ENCODE peak calls at places on chromosomes 11 and 22, in ten cellular contexts. One of them, this sample, is unnamed.

GRCh38 chr11:59822989-59823566 is 12.5 kb upstream of the MRPL16 start:
- DNase-seq in fibroblast of pulmonary artery: peak
- DNase-seq in HCT116: peak
- DNase-seq in heart left ventricle: no peak
- DNase-seq in kidney epithelial cell: peak
- DNase-seq in stomach: peak
- DNase-seq in uterus: no peak
- DNase-seq in BJ: no peak
- DNase-seq in keratinocyte: no peak
- DNase-seq in mucosa of descending colon: no peak
- DNase-seq in this sample: peak

GRCh38 chr11:64428685-64429084 is 69.7 kb downstream of the RPS6KA4 start:
- DNase-seq in stomach: no peak
- DNase-seq in HCT116: no peak
- DNase-seq in keratinocyte: no peak
- DNase-seq in mucosa of descending colon: no peak
- DNase-seq in BJ: no peak
- DNase-seq in uterus: no peak
- DNase-seq in kidney epithelial cell: no peak
- DNase-seq in fibroblast of pulmonary artery: no peak
- DNase-seq in heart left ventricle: no peak
- DNase-seq in this sample: no peak

GRCh38 chr22:39818050-39818449 is 75.5 kb downstream of the ENTHD1 start:
- DNase-seq in HCT116: no peak
- DNase-seq in kidney epithelial cell: no peak
- DNase-seq in fibroblast of pulmonary artery: no peak
- DNase-seq in BJ: no peak
- DNase-seq in keratinocyte: no peak
- DNase-seq in uterus: no peak
- DNase-seq in stomach: no peak
- DNase-seq in heart left ventricle: no peak
- DNase-seq in mucosa of descending colon: no peak
- DNase-seq in this sample: no peak

GRCh38 chr22:24518774-24519485 is 23.8 kb downstream of the UPB1 start:
- DNase-seq in BJ: no peak
- DNase-seq in mucosa of descending colon: no peak
- DNase-seq in stomach: no peak
- DNase-seq in keratinocyte: no peak
- DNase-seq in uterus: no peak
- DNase-seq in HCT116: no peak
- DNase-seq in heart left ventricle: no peak
- DNase-seq in fibroblast of pulmonary artery: no peak
- DNase-seq in kidney epithelial cell: no peak
- DNase-seq in this sample: no peak

GRCh38 chr22:23305922-23306374 is 125.6 kb downstream of the BCR start:
- DNase-seq in keratinocyte: no peak
- DNase-seq in BJ: no peak
- DNase-seq in stomach: peak
- DNase-seq in kidney epithelial cell: no peak
- DNase-seq in uterus: peak
- DNase-seq in fibroblast of pulmonary artery: peak
- DNase-seq in heart left ventricle: peak
- DNase-seq in HCT116: no peak
- DNase-seq in mucosa of descending colon: peak
- DNase-seq in this sample: peak

GRCh38 chr11:10588904-10589303 is 20.4 kb upstream of the LYVE1 start:
- DNase-seq in HCT116: no peak
- DNase-seq in BJ: no peak
- DNase-seq in stomach: no peak
- DNase-seq in mucosa of descending colon: no peak
- DNase-seq in heart left ventricle: no peak
- DNase-seq in fibroblast of pulmonary artery: no peak
- DNase-seq in uterus: no peak
- DNase-seq in keratinocyte: no peak
- DNase-seq in kidney epithelial cell: no peak
- DNase-seq in this sample: no peak

GRCh38 chr11:63939351-63939920 is 634 bp downstream of the NAA40 start:
- DNase-seq in HCT116: no peak
- DNase-seq in keratinocyte: no peak
- DNase-seq in uterus: no peak
- DNase-seq in heart left ventricle: no peak
- DNase-seq in fibroblast of pulmonary artery: peak
- DNase-seq in BJ: no peak
- DNase-seq in stomach: no peak
- DNase-seq in mucosa of descending colon: no peak
- DNase-seq in kidney epithelial cell: no peak
- DNase-seq in this sample: no peak

GRCh38 chr11:78690588-78690987 is 115.9 kb upstream of the NARS2 start:
- DNase-seq in heart left ventricle: no peak
- DNase-seq in HCT116: no peak
- DNase-seq in fibroblast of pulmonary artery: no peak
- DNase-seq in BJ: no peak
- DNase-seq in mucosa of descending colon: no peak
- DNase-seq in kidney epithelial cell: peak
- DNase-seq in stomach: no peak
- DNase-seq in keratinocyte: no peak
- DNase-seq in uterus: no peak
- DNase-seq in this sample: no peak

GRCh38 chr22:36833073-36833472 is 16.2 kb upstream of the PVALB start:
- DNase-seq in uterus: no peak
- DNase-seq in BJ: no peak
- DNase-seq in HCT116: no peak
- DNase-seq in kidney epithelial cell: no peak
- DNase-seq in stomach: no peak
- DNase-seq in mucosa of descending colon: no peak
- DNase-seq in fibroblast of pulmonary artery: no peak
- DNase-seq in heart left ventricle: no peak
- DNase-seq in keratinocyte: no peak
- DNase-seq in this sample: no peak

GRCh38 chr11:4076774-4077173 is 17.8 kb upstream of the RRM1 start:
- DNase-seq in keratinocyte: no peak
- DNase-seq in heart left ventricle: no peak
- DNase-seq in uterus: no peak
- DNase-seq in stomach: no peak
- DNase-seq in mucosa of descending colon: no peak
- DNase-seq in kidney epithelial cell: no peak
- DNase-seq in HCT116: no peak
- DNase-seq in fibroblast of pulmonary artery: no peak
- DNase-seq in BJ: no peak
- DNase-seq in this sample: no peak

GRCh38 chr11:108565653-108566052 is 27.9 kb downstream of the EXPH5 start:
- DNase-seq in kidney epithelial cell: no peak
- DNase-seq in keratinocyte: no peak
- DNase-seq in uterus: no peak
- DNase-seq in fibroblast of pulmonary artery: no peak
- DNase-seq in BJ: no peak
- DNase-seq in heart left ventricle: no peak
- DNase-seq in mucosa of descending colon: no peak
- DNase-seq in stomach: peak
- DNase-seq in HCT116: no peak
- DNase-seq in this sample: no peak

GRCh38 chr11:35859311-35859710 is 84.6 kb upstream of the LDLRAD3 start:
- DNase-seq in uterus: no peak
- DNase-seq in fibroblast of pulmonary artery: peak
- DNase-seq in heart left ventricle: no peak
- DNase-seq in stomach: no peak
- DNase-seq in BJ: no peak
- DNase-seq in keratinocyte: no peak
- DNase-seq in HCT116: no peak
- DNase-seq in mucosa of descending colon: no peak
- DNase-seq in kidney epithelial cell: no peak
- DNase-seq in this sample: no peak

GRCh38 chr11:14253437-14253836 is 105.5 kb downstream of the RRAS2 start:
- DNase-seq in kidney epithelial cell: no peak
- DNase-seq in HCT116: no peak
- DNase-seq in BJ: no peak
- DNase-seq in heart left ventricle: no peak
- DNase-seq in uterus: no peak
- DNase-seq in stomach: no peak
- DNase-seq in fibroblast of pulmonary artery: no peak
- DNase-seq in keratinocyte: no peak
- DNase-seq in mucosa of descending colon: no peak
- DNase-seq in this sample: no peak

DNA sequence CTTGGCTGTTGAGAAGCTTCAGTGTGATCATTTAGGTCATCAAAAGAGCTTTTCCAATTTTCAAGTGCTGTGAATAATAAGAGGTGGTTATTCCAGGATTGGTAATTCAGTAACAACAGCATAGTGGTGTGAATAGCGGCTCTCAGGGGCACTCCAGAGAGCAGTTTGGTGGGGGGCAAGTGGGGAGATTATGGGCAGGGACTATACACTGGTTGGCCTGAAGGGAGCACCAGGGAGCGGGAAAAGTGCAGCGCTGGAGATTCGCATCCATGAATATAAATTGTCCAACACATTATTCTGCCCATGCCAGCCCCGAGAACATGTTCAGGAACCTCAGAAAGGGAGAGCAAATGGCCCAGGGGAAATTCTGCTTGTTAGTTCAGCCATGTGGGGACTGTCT is 37.9 kb downstream of the OR6Q1 start:
- DNase-seq in heart left ventricle: no peak
- DNase-seq in fibroblast of pulmonary artery: no peak
- DNase-seq in uterus: no peak
- DNase-seq in BJ: no peak
- DNase-seq in keratinocyte: no peak
- DNase-seq in HCT116: no peak
- DNase-seq in stomach: no peak
- DNase-seq in kidney epithelial cell: no peak
- DNase-seq in mucosa of descending colon: no peak
- DNase-seq in this sample: no peak
- TF ChIP-seq CTCF in heart left ventricle: no peak
- TF ChIP-seq CTCF in fibroblast of pulmonary artery: peak
- TF ChIP-seq CTCF in uterus: no peak
- TF ChIP-seq CTCF in BJ: no peak
- TF ChIP-seq CTCF in keratinocyte: no peak
- TF ChIP-seq CTCF in HCT116: peak
- TF ChIP-seq CTCF in stomach: no peak
- TF ChIP-seq CTCF in kidney epithelial cell: no peak
- TF ChIP-seq CTCF in mucosa of descending colon: no peak
- TF ChIP-seq CTCF in this sample: peak

GRCh38 chr11:84922836-84923235 is 704.3 kb downstream of the DLG2 start:
- DNase-seq in mucosa of descending colon: no peak
- DNase-seq in uterus: no peak
- DNase-seq in kidney epithelial cell: no peak
- DNase-seq in BJ: no peak
- DNase-seq in keratinocyte: no peak
- DNase-seq in stomach: no peak
- DNase-seq in fibroblast of pulmonary artery: no peak
- DNase-seq in HCT116: no peak
- DNase-seq in heart left ventricle: peak
- DNase-seq in this sample: no peak
- H3K4me3 ChIP-seq in mucosa of descending colon: no peak
- H3K4me3 ChIP-seq in uterus: peak
- H3K4me3 ChIP-seq in kidney epithelial cell: peak
- H3K4me3 ChIP-seq in BJ: no peak
- H3K4me3 ChIP-seq in keratinocyte: no peak
- H3K4me3 ChIP-seq in stomach: no peak
- H3K4me3 ChIP-seq in fibroblast of pulmonary artery: no peak
- H3K4me3 ChIP-seq in HCT116: no peak
- H3K4me3 ChIP-seq in heart left ventricle: peak
- H3K4me3 ChIP-seq in this sample: peak

GRCh38 chr22:46993626-46994025 is 231.2 kb downstream of the TBC1D22A start:
- DNase-seq in uterus: no peak
- DNase-seq in HCT116: no peak
- DNase-seq in BJ: no peak
- DNase-seq in heart left ventricle: no peak
- DNase-seq in keratinocyte: no peak
- DNase-seq in fibroblast of pulmonary artery: no peak
- DNase-seq in kidney epithelial cell: no peak
- DNase-seq in mucosa of descending colon: no peak
- DNase-seq in stomach: peak
- DNase-seq in this sample: no peak

GRCh38 chr22:46990937-46991520 is 228.6 kb downstream of the TBC1D22A start:
- DNase-seq in stomach: no peak
- DNase-seq in HCT116: no peak
- DNase-seq in keratinocyte: no peak
- DNase-seq in mucosa of descending colon: no peak
- DNase-seq in heart left ventricle: no peak
- DNase-seq in BJ: no peak
- DNase-seq in fibroblast of pulmonary artery: no peak
- DNase-seq in kidney epithelial cell: no peak
- DNase-seq in uterus: no peak
- DNase-seq in this sample: no peak

GRCh38 chr22:46991666-46992065 is 229.2 kb downstream of the TBC1D22A start:
- DNase-seq in HCT116: no peak
- DNase-seq in uterus: no peak
- DNase-seq in stomach: no peak
- DNase-seq in heart left ventricle: no peak
- DNase-seq in kidney epithelial cell: no peak
- DNase-seq in mucosa of descending colon: no peak
- DNase-seq in BJ: no peak
- DNase-seq in fibroblast of pulmonary artery: no peak
- DNase-seq in keratinocyte: no peak
- DNase-seq in this sample: no peak

GRCh38 chr22:46994265-46994664 is 231.8 kb downstream of the TBC1D22A start:
- DNase-seq in fibroblast of pulmonary artery: no peak
- DNase-seq in keratinocyte: no peak
- DNase-seq in kidney epithelial cell: no peak
- DNase-seq in BJ: no peak
- DNase-seq in heart left ventricle: no peak
- DNase-seq in HCT116: no peak
- DNase-seq in mucosa of descending colon: no peak
- DNase-seq in uterus: no peak
- DNase-seq in stomach: peak
- DNase-seq in this sample: no peak

DNA sequence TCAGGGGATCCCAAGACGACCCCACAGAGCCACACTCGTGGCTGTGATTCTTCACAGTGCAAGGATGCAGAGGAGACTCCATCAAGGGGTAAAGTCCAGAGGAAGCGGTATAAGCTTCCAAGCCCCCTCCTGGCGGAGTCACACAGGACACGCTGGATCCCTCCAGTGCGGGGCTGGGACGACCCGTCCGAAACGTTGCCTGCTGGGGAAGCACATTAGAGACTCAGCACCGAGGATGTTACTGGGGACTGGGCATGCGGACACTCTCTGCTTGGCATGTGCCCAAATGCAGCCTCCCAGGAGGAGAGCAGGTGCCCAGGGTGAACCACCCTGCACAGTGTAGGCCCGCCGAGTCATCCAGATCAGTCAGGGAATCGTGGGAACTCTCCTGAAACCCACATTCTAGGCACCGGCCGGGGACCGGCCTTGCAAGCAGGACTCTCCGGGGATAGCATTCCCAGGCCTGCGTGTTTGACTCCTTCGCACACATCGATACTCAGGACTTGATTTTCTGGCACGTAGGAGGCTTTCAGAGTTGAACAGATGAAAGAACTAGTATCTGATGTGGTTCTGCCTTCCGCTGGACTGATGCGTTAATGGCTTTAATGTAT is 229.8 kb downstream of the TBC1D22A start:
- DNase-seq in stomach: no peak
- DNase-seq in uterus: no peak
- DNase-seq in mucosa of descending colon: no peak
- DNase-seq in heart left ventricle: no peak
- DNase-seq in kidney epithelial cell: no peak
- DNase-seq in HCT116: no peak
- DNase-seq in fibroblast of pulmonary artery: no peak
- DNase-seq in BJ: no peak
- DNase-seq in keratinocyte: no peak
- DNase-seq in this sample: no peak
- TF ChIP-seq CTCF in stomach: no peak
- TF ChIP-seq CTCF in uterus: no peak
- TF ChIP-seq CTCF in mucosa of descending colon: no peak
- TF ChIP-seq CTCF in heart left ventricle: no peak
- TF ChIP-seq CTCF in kidney epithelial cell: no peak
- TF ChIP-seq CTCF in HCT116: no peak
- TF ChIP-seq CTCF in fibroblast of pulmonary artery: no peak
- TF ChIP-seq CTCF in BJ: no peak
- TF ChIP-seq CTCF in keratinocyte: no peak
- TF ChIP-seq CTCF in this sample: no peak

GRCh38 chr11:100576044-100577021 is 110.8 kb upstream of the ARHGAP42 start:
- DNase-seq in fibroblast of pulmonary artery: peak
- DNase-seq in heart left ventricle: no peak
- DNase-seq in kidney epithelial cell: no peak
- DNase-seq in BJ: no peak
- DNase-seq in mucosa of descending colon: no peak
- DNase-seq in HCT116: peak
- DNase-seq in stomach: no peak
- DNase-seq in uterus: peak
- DNase-seq in keratinocyte: no peak
- DNase-seq in this sample: no peak
- H3K4me3 ChIP-seq in fibroblast of pulmonary artery: no peak
- H3K4me3 ChIP-seq in heart left ventricle: no peak
- H3K4me3 ChIP-seq in kidney epithelial cell: no peak
- H3K4me3 ChIP-seq in BJ: no peak
- H3K4me3 ChIP-seq in mucosa of descending colon: no peak
- H3K4me3 ChIP-seq in HCT116: no peak
- H3K4me3 ChIP-seq in stomach: no peak
- H3K4me3 ChIP-seq in uterus: no peak
- H3K4me3 ChIP-seq in keratinocyte: no peak
- H3K4me3 ChIP-seq in this sample: no peak

This sample was measured in retinal pigment epithelial cell.